ENCODE peak calls at places on chromosome 11, in nine cellular contexts. B is heart right ventricle, G is BJ, L is heart left ventricle, N is IMR-90, F is PC-9, Q is pancreas, O is endothelial cell of umbilical vein, I is testis. Z is an unnamed sample.

GRCh38 chr11:67356551-67356866 is 3.2 kb upstream of the POLD4 start:
- DNase-seq in Q (no peak), L (no peak), G (no peak), N (no peak), B (no peak), I (no peak), O (no peak), F (no peak), Z (no peak)

GRCh38 chr11:11657101-11657935 is 35.5 kb upstream of the GALNT18 start:
- DNase-seq in F (no peak), O (peak), L (no peak), Q (no peak), I (no peak), N (no peak), G (no peak), B (no peak), Z (no peak)

GRCh38 chr11:129460714-129461113 is 85.1 kb downstream of the BARX2 start:
- DNase-seq in B (no peak), Q (no peak), G (no peak), O (no peak), N (no peak), I (no peak), L (no peak), F (peak), Z (no peak)

GRCh38 chr11:109133159-109133558 is 288.8 kb upstream of the C11orf87 start:
- DNase-seq in B (no peak), Q (no peak), N (no peak), L (no peak), F (no peak), I (no peak), O (no peak), G (no peak), Z (no peak)

GRCh38 chr11:9078113-9079041 is 13.0 kb downstream of the SCUBE2 start:
- DNase-seq in B (no peak), N (peak), F (no peak), L (no peak), G (no peak), Q (no peak), I (no peak), O (no peak), Z (no peak)

GRCh38 chr11:88179141-88179540 is 3.9 kb upstream of the RAB38 start:
- DNase-seq in B (no peak), G (no peak), N (peak), F (peak), O (no peak), Q (no peak), L (no peak), I (no peak), Z (no peak)

GRCh38 chr11:118894192-118894591 is 10.5 kb downstream of the CXCR5 start:
- DNase-seq in N (no peak), B (peak), O (no peak), Q (no peak), G (no peak), I (no peak), F (no peak), L (no peak), Z (no peak)

GRCh38 chr11:126430581-126431320 is 75.3 kb downstream of the ST3GAL4 start:
- DNase-seq in L (no peak), I (no peak), F (no peak), Q (no peak), B (no peak), O (no peak), N (peak), G (no peak), Z (no peak)

GRCh38 chr11:2799881-2800654 is 85.5 kb downstream of the CDKN1C start:
- DNase-seq in I (peak), B (no peak), F (no peak), Q (peak), O (no peak), N (no peak), G (no peak), L (peak), Z (no peak)

GRCh38 chr11:126938718-126939117 is 61.9 kb downstream of the KIRREL3 start:
- DNase-seq in Q (no peak), B (no peak), L (no peak), I (no peak), F (no peak), G (no peak), N (no peak), O (no peak), Z (no peak)

GRCh38 chr11:124672531-124673215 is 866 bp downstream of the SIAE start:
- DNase-seq in L (no peak), F (no peak), I (no peak), O (no peak), B (no peak), G (no peak), N (no peak), Q (no peak), Z (no peak)

GRCh38 chr11:8263109-8263768 is 439 bp downstream of the LMO1 start:
- DNase-seq in L (no peak), N (no peak), G (no peak), B (no peak), Q (no peak), O (no peak), I (no peak), F (no peak), Z (no peak)

GRCh38 chr11:36257351-36257750 is 31.9 kb downstream of the COMMD9 start:
- DNase-seq in L (no peak), B (no peak), I (no peak), O (peak), G (no peak), F (peak), N (peak), Q (no peak), Z (no peak)

GRCh38 chr11:129435499-129436245 is 60.0 kb downstream of the BARX2 start:
- DNase-seq in N (no peak), G (no peak), O (no peak), I (no peak), B (no peak), L (no peak), Q (no peak), F (peak), Z (no peak)

GRCh38 chr11:130525307-130525706 is 76.9 kb downstream of the ADAMTS15 start:
- DNase-seq in N (no peak), F (no peak), G (no peak), I (no peak), L (no peak), O (no peak), B (no peak), Q (no peak), Z (no peak)

GRCh38 chr11:22130462-22131053 is 62.3 kb upstream of the ANO5 start:
- DNase-seq in G (no peak), F (no peak), N (no peak), I (no peak), L (no peak), Q (no peak), B (no peak), O (no peak), Z (no peak)

GRCh38 chr11:66438009-66438503 is 592 bp downstream of the MRPL11 start:
- DNase-seq in G (no peak), L (no peak), B (no peak), I (no peak), Q (no peak), N (no peak), O (no peak), F (no peak), Z (no peak)

GRCh38 chr11:89381094-89381493 is 110.1 kb downstream of the NOX4 start:
- DNase-seq in N (peak), I (no peak), G (peak), B (no peak), L (no peak), O (peak), Q (no peak), F (peak), Z (no peak)

GRCh38 chr11:115134886-115135285 is 369.3 kb downstream of the CADM1 start:
- DNase-seq in I (no peak), B (no peak), N (no peak), L (no peak), O (no peak), F (no peak), G (no peak), Q (no peak), Z (no peak)

GRCh38 chr11:34432822-34433221 is 5.9 kb upstream of the CAT start:
- DNase-seq in N (no peak), L (no peak), O (no peak), G (no peak), F (peak), B (no peak), I (no peak), Q (no peak), Z (no peak)

GRCh38 chr11:75429902-75430691 is 2.9 kb downstream of the KLHL35 start:
- DNase-seq in I (peak), G (no peak), N (peak), F (no peak), Q (peak), L (peak), O (peak), B (peak), Z (no peak)

GRCh38 chr11:131703311-131703710 is 332.9 kb downstream of the NTM start:
- DNase-seq in L (no peak), B (no peak), F (no peak), N (no peak), I (no peak), Q (no peak), O (no peak), G (no peak), Z (no peak)

GRCh38 chr11:70953720-70954119 is 298.7 kb downstream of the SHANK2 start:
- DNase-seq in B (no peak), I (no peak), O (no peak), G (no peak), N (no peak), Q (no peak), L (no peak), F (no peak), Z (no peak)

GRCh38 chr11:11514246-11514645 is 107.6 kb downstream of the GALNT18 start:
- DNase-seq in F (no peak), Q (no peak), O (no peak), N (no peak), L (no peak), B (no peak), G (no peak), I (no peak), Z (no peak)

GRCh38 chr11:20125927-20126326 is 34.3 kb downstream of the DBX1 start:
- DNase-seq in L (no peak), B (no peak), N (peak), O (no peak), I (no peak), G (no peak), F (no peak), Q (no peak), Z (no peak)

GRCh38 chr11:4464216-4465159 is 15.4 kb downstream of the OR52K2 start:
- DNase-seq in G (no peak), Q (no peak), F (no peak), I (no peak), B (no peak), L (no peak), N (peak), O (no peak), Z (no peak)

GRCh38 chr11:1854132-1854948 is 1.5 kb downstream of the LSP1 start:
- DNase-seq in Q (peak), G (no peak), F (no peak), B (no peak), N (no peak), L (no peak), I (no peak), O (no peak), Z (peak)

GRCh38 chr11:99371257-99371656 is 350.5 kb downstream of the CNTN5 start:
- DNase-seq in O (no peak), Q (no peak), I (no peak), F (no peak), N (peak), L (no peak), G (no peak), B (no peak), Z (no peak)

GRCh38 chr11:120303004-120303637 is 22.0 kb upstream of the TLCD5 start:
- DNase-seq in O (peak), I (peak), F (peak), N (peak), G (no peak), B (peak), Q (no peak), L (peak), Z (peak)

GRCh38 chr11:122709042-122709760 is 53.7 kb downstream of the UBASH3B start:
- DNase-seq in O (no peak), Q (no peak), B (no peak), F (peak), I (no peak), N (peak), G (no peak), L (no peak), Z (no peak)

GRCh38 chr11:123047947-123048293 is 14.0 kb downstream of the HSPA8 start:
- DNase-seq in F (no peak), I (no peak), Q (no peak), N (no peak), L (no peak), O (no peak), B (no peak), G (no peak), Z (no peak)

GRCh38 chr11:72234920-72235319 is 9.1 kb downstream of the PHOX2A start:
- DNase-seq in L (no peak), I (no peak), B (no peak), G (no peak), O (no peak), F (no peak), N (no peak), Q (no peak), Z (no peak)

GRCh38 chr11:12430912-12431311 is 53.5 kb downstream of the PARVA start:
- DNase-seq in N (peak), F (peak), G (peak), L (no peak), O (peak), B (peak), I (peak), Q (no peak), Z (no peak)

GRCh38 chr11:19962795-19963163 is 197.5 kb downstream of the DBX1 start:
- DNase-seq in I (no peak), Q (no peak), B (no peak), G (peak), N (peak), O (no peak), F (no peak), L (no peak), Z (no peak)

DNA sequence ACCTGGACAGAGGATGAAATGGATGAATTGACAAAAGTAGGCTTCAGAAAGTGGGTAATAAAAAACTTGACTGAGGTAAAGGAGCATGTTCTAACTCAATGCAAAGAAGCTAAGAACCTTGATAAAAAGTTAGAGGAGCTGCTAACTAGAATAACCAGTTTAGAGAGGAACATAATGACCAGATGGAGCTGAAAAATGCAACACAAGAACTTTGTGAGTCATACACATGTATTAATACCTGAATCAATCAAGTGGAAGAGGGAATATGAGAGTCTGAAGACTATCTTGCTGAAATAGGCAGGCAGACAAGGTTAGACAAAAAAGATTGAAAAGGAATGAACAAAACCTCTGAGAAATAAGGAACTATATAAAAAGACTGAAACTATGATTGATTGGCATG is 47.9 kb upstream of the SLC22A9 start:
- DNase-seq in I (no peak), G (no peak), O (no peak), Q (no peak), N (no peak), B (no peak), L (no peak), F (peak), Z (no peak)
- H3K4me3 ChIP-seq in I (no peak), G (no peak), O (no peak), Q (no peak), N (no peak), B (no peak), L (no peak), F (no peak), Z (no peak)

GRCh38 chr11:76674517-76675400 is 4.2 kb upstream of the LRRC32 start:
- DNase-seq in F (no peak), G (no peak), L (peak), O (no peak), I (no peak), B (no peak), N (no peak), Q (no peak), Z (peak)
- TF ChIP-seq CTCF in F (no peak), G (no peak), L (no peak), O (no peak), I (no peak), B (no peak), N (no peak), Q (no peak), Z (peak)

DNA sequence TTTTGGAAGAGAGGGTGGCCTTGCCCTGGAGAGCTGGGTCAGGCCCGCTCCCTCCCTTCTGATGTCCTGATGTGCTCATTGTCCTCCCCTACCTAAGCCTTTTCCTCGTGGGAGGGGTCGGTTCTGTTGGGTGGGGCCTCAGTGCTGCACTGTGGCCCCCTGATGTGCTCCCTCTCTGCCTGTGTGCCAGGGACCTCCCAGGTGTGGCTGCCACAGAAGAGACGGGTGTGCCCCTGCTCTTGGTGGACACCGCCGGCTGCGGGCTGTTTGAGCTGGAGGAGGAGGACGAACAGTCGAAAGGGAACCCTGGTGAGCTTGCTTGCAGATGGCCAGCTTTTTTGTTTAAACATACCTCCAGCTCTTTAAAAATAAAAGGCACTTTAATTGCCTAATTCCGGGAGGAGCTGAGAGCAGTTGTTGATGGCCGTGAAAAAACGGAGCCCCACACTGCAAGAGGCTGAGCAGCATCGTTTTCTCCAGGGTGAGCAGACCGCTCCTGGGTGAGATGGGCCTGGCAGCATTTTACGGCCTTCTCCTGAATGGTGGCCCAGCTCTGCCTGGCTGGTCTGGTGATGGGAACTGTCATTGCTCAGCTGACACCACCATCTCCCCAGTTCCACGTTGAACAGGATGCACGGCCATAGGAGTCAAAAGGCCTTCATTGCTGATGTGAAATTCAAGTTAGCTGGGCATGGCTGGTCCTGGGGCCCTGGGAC is 30.1 kb downstream of the IGHMBP2 start:
- DNase-seq in N (no peak), F (no peak), O (no peak), I (no peak), L (peak), B (no peak), Q (peak), G (no peak), Z (no peak)
- H3K4me3 ChIP-seq in N (no peak), F (no peak), O (no peak), I (no peak), L (no peak), B (no peak), Q (no peak), G (no peak), Z (no peak)

GRCh38 chr11:111351374-111352081 is 27.5 kb downstream of the POU2AF1 start:
- DNase-seq in Q (no peak), N (no peak), O (no peak), L (no peak), F (no peak), B (no peak), I (no peak), G (no peak), Z (no peak)
- TF ChIP-seq CTCF in Q (no peak), N (no peak), O (no peak), L (no peak), F (no peak), B (no peak), I (no peak), G (no peak), Z (no peak)

DNA sequence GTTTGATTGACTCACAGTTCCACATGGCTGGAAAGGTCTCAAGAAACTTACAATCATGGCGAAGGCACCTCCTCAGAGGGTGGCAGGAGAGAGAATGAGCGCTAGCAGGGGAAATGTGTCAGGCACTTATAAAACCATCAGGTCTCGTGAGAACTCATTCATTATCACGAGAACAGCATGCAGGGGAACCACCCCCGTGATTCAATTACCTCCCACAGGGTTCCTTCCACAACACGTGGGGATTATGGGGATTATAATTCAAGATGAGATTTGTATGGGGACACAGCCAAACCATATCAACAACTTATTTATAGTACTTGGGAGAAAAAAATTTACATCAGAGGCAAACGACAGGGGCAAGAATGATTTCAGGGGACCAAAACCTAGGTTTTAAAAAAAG is 3.0 kb downstream of the ME3 start:
- DNase-seq in B (no peak), I (no peak), L (no peak), N (no peak), Q (no peak), G (no peak), F (no peak), O (no peak), Z (no peak)
- H3K4me3 ChIP-seq in B (no peak), I (no peak), L (no peak), N (no peak), Q (no peak), G (no peak), F (no peak), O (no peak), Z (no peak)

GRCh38 chr11:102614485-102614884 is 10.6 kb downstream of the MMP20 start:
- DNase-seq in F (no peak), O (no peak), Q (no peak), G (no peak), B (no peak), N (no peak), I (no peak), L (no peak), Z (no peak)
- TF ChIP-seq CTCF in F (peak), O (no peak), Q (no peak), G (no peak), B (no peak), N (peak), I (no peak), L (no peak), Z (peak)

DNA sequence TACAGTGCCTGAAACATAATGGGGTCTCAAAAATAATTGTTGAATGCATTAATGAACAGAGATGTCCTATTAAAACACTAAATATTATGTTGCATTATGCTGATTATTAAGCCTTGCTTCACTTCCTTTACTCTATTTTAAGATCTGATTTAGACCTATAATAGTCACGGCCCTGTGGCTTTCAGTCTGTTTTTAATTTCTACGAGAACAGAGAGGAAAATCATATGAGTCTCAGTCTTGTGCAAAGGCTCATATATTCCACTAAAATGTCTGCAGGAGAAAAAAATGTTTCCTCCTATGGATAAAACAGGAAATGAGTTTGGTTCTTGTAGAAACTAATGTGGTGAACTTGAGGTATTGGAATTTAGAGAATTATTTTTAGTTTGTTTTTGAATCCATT is 139.3 kb upstream of the DDI1 start:
- DNase-seq in L (no peak), F (no peak), N (peak), G (no peak), O (peak), I (no peak), Q (no peak), B (no peak), Z (no peak)
- H3K4me3 ChIP-seq in L (no peak), F (no peak), N (no peak), G (no peak), O (no peak), I (no peak), Q (no peak), B (no peak), Z (no peak)

DNA sequence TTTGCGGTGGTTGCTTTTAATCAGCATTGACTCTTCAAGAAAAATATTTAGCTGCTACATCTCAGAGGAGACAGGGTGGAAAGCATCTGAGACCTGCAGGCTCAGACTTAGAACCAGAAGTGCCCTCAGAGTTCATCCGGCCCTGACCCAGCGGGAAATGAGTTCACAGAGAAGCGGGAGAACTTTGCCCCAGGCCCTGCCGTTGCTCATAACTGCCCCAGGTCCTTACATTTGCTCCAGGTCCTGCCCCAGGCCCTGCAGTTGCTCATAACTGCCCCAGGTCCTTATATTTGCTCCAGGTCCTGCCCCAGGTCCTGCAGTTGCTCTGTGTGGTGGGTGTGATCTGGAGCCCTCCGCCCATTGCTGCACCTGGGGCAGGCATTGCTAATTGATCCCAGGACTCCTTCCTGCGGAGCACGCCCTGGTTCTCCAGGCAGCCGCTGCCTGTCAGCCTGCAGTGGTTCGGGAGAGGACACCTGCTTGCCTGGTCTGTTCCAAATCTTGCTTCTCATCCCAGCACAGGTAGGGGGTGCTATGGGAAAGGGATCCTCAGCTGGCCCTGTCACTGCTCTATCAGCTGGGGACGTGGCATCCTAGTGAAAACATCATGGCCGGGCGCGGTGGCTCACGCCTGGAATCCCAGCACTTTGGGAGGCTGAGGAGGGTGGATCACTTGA is 58.1 kb upstream of the PPP6R3 start:
- DNase-seq in G (no peak), I (no peak), B (no peak), O (no peak), F (no peak), L (no peak), N (no peak), Q (no peak), Z (no peak)
- TF ChIP-seq CTCF in G (no peak), I (no peak), B (no peak), O (no peak), F (no peak), L (no peak), N (no peak), Q (no peak), Z (peak)

Z was measured in GM12864.